ENCODE peak calls at places on chromosomes 2 and 18, in ten cellular contexts. O is left ventricle myocardium inferior, Y is H9, H is mammary epithelial cell, D is endothelial cell of umbilical vein, L is left lung, V is PC-3, X is adrenal gland, G is lower lobe of right lung, M is ovary. T is an unnamed sample.

GRCh38 chr2:195445639-195446038 is 211.4 kb upstream of the SLC39A10 start:
- DNase-seq in O (no peak), Y (no peak), H (no peak), D (no peak), L (no peak), V (no peak), X (no peak), G (no peak), M (no peak), T (no peak)

GRCh38 chr2:242040303-242040655 is 170.8 kb downstream of the RTP5 start:
- DNase-seq in O (no peak), Y (no peak), H (no peak), D (no peak), L (no peak), V (no peak), X (no peak), G (no peak), M (no peak), T (no peak)

GRCh38 chr2:129760669-129761068 is 218.8 kb upstream of the RAB6C start:
- DNase-seq in O (no peak), Y (no peak), H (no peak), D (no peak), L (no peak), V (no peak), X (no peak), G (no peak), M (no peak), T (no peak)

GRCh38 chr2:25409044-25409443 is 67.3 kb upstream of the DNMT3A start:
- DNase-seq in O (no peak), Y (no peak), H (no peak), D (no peak), L (no peak), V (no peak), X (no peak), G (no peak), M (no peak), T (no peak)

GRCh38 chr18:26792661-26793060 is 72.8 kb downstream of the AQP4 start:
- DNase-seq in O (no peak), Y (no peak), H (no peak), D (peak; percentile 1), L (no peak), V (peak; percentile 55), X (no peak), G (no peak), M (no peak), T (no peak)

GRCh38 chr2:169012812-169013627 is 18.1 kb downstream of the ABCB11 start:
- DNase-seq in O (no peak), Y (no peak), H (no peak), D (peak; percentile 88), L (no peak), V (peak; percentile 56), X (no peak), G (no peak), M (no peak), T (no peak)

GRCh38 chr18:62446511-62446910 is 76.3 kb upstream of the ZCCHC2 start:
- DNase-seq in O (no peak), Y (no peak), H (no peak), D (no peak), L (no peak), V (no peak), X (no peak), G (no peak), M (no peak), T (no peak)

GRCh38 chr2:188628989-188629889 is 337.6 kb downstream of the GULP1 start:
- DNase-seq in O (no peak), Y (no peak), H (peak; percentile 68), D (peak; percentile 11), L (no peak), V (peak; percentile 93), X (no peak), G (no peak), M (no peak), T (peak; percentile 83)

GRCh38 chr2:15834381-15835031 is 105.8 kb upstream of the MYCN start:
- DNase-seq in O (no peak), Y (no peak), H (no peak), D (no peak), L (no peak), V (no peak), X (no peak), G (no peak), M (no peak), T (no peak)

GRCh38 chr2:15833731-15834130 is 106.6 kb upstream of the MYCN start:
- DNase-seq in O (no peak), Y (no peak), H (no peak), D (no peak), L (no peak), V (no peak), X (no peak), G (no peak), M (no peak), T (no peak)

GRCh38 chr2:15838481-15838880 is 101.9 kb upstream of the MYCN start:
- DNase-seq in O (no peak), Y (no peak), H (no peak), D (no peak), L (no peak), V (no peak), X (peak; percentile 14), G (no peak), M (no peak), T (no peak)

GRCh38 chr2:15836942-15837610 is 103.3 kb upstream of the MYCN start:
- DNase-seq in O (no peak), Y (no peak), H (no peak), D (no peak), L (no peak), V (no peak), X (no peak), G (no peak), M (no peak), T (no peak)

GRCh38 chr2:15836134-15836941 is 104.0 kb upstream of the MYCN start:
- DNase-seq in O (no peak), Y (no peak), H (no peak), D (no peak), L (no peak), V (no peak), X (no peak), G (no peak), M (no peak), T (no peak)
- H3K9me3 ChIP-seq in O (peaks cover 4% of the 10 kb centered on the region), Y (no peaks in the 10 kb centered on the region), H (peaks cover 5% of the 10 kb centered on the region), D (no peaks in the 10 kb centered on the region), L (no peaks in the 10 kb centered on the region), V (no peaks in the 10 kb centered on the region), X (no peaks in the 10 kb centered on the region), G (no peaks in the 10 kb centered on the region), M (no peaks in the 10 kb centered on the region), T (no peaks in the 10 kb centered on the region)

GRCh38 chr2:109348645-109349554 is 219.9 kb downstream of the SH3RF3 start:
- DNase-seq in O (no peak), Y (no peak), H (no peak), D (peak; percentile 46), L (no peak), V (no peak), X (peak; percentile 47), G (no peak), M (no peak), T (no peak)
- H3K4me1 ChIP-seq in O (peaks cover 49% of the 10 kb centered on the region), Y (peaks cover 8% of the 10 kb centered on the region), H (peaks cover 16% of the 10 kb centered on the region), D (peaks cover 38% of the 10 kb centered on the region), L (peaks cover 44% of the 10 kb centered on the region), V (peaks cover 30% of the 10 kb centered on the region), X (peaks cover 34% of the 10 kb centered on the region), G (peaks cover 46% of the 10 kb centered on the region), M (peaks cover 3% of the 10 kb centered on the region), T (peaks cover 8% of the 10 kb centered on the region)

GRCh38 chr18:75253043-75253442 is 42.4 kb downstream of the TSHZ1 start:
- DNase-seq in O (no peak), Y (no peak), H (no peak), D (no peak), L (no peak), V (no peak), X (no peak), G (no peak), M (no peak), T (no peak)
- H3K9me3 ChIP-seq in O (no peaks in the 10 kb centered on the region), Y (no peaks in the 10 kb centered on the region), H (no peaks in the 10 kb centered on the region), D (no peaks in the 10 kb centered on the region), L (no peaks in the 10 kb centered on the region), V (no peaks in the 10 kb centered on the region), X (no peaks in the 10 kb centered on the region), G (no peaks in the 10 kb centered on the region), M (no peaks in the 10 kb centered on the region), T (no peaks in the 10 kb centered on the region)

GRCh38 chr18:8948471-8949149 is 153.9 kb upstream of the NDUFV2 start:
- DNase-seq in O (no peak), Y (no peak), H (peak; percentile 88), D (no peak), L (no peak), V (peak; percentile 93), X (no peak), G (no peak), M (no peak), T (peak; percentile 2)

GRCh38 chr18:8949206-8949605 is 153.3 kb upstream of the NDUFV2 start:
- DNase-seq in O (no peak), Y (no peak), H (peak; percentile 18), D (no peak), L (no peak), V (no peak), X (no peak), G (no peak), M (no peak), T (peak; percentile 23)

GRCh38 chr18:8952174-8952573 is 150.3 kb upstream of the NDUFV2 start:
- DNase-seq in O (no peak), Y (no peak), H (no peak), D (no peak), L (no peak), V (no peak), X (no peak), G (no peak), M (no peak), T (no peak)

GRCh38 chr18:8951491-8951890 is 151.0 kb upstream of the NDUFV2 start:
- DNase-seq in O (no peak), Y (no peak), H (no peak), D (no peak), L (no peak), V (peak; percentile 63), X (no peak), G (no peak), M (no peak), T (no peak)

DNA sequence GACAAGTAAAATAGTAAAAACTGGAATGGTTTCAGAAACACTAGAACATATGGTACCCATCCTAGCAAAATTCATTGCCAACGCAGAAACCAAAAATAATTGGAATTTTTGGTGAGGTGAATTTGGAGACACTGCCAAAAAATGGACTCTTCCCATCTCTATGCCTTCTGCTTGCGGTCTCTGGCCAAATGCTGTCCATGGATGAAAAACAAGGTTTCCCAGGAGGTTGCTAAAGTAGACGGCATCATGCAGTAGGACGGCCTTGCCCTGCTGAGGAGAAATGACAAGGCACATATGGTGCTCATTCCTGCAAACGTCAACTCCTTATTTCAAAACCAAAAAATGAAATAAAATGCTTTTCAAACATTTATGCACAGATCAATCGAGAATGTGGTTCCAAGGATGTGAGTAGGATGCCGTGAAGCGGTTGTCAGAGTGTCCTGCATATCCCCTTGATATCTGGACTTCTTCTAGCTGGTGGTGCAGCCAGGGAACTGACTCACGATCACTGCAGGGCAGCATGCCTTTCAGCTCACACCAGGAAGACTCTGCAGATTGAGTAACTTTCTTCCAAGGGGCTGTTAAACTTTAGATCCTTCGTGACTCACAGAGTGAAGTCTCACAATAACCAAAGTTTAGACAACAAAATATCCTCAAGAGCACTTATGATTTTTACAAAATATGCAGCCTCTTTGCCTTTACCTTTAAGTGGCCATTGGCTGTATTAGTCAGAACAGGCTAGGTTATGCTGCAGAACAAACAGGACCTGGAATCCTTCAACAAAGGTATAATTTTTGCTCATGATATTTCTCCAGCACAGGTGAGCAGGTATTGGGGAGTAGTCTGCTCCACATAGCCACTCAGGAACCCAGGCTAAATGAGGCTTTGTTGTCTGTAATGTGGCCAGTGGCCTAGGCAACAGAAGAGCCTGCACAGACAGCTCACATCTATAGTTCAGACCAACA is 149.4 kb upstream of the NDUFV2 start:
- DNase-seq in O (no peak), Y (no peak), H (peak; percentile 27), D (no peak), L (no peak), V (peak; percentile 77), X (no peak), G (no peak), M (no peak), T (no peak)
- H3K4me1 ChIP-seq in O (no peaks in the 10 kb centered on the region), Y (peaks cover 10% of the 10 kb centered on the region), H (peaks cover 32% of the 10 kb centered on the region), D (no peaks in the 10 kb centered on the region), L (no peaks in the 10 kb centered on the region), V (peaks cover 42% of the 10 kb centered on the region), X (no peaks in the 10 kb centered on the region), G (no peaks in the 10 kb centered on the region), M (peaks cover 1% of the 10 kb centered on the region), T (no peaks in the 10 kb centered on the region)